ENCODE peak calls at places on chromosomes 11 and 22, in five cellular contexts. N, I, P, U and G are unnamed samples.

GRCh38 chr11:2587976-2588748 is 111.6 kb downstream of the KCNQ1OT1 start:
- DNase-seq in N (no peak), I (no peak), P (no peak), U (no peak), G (no peak)

GRCh38 chr22:32837803-32838202 is 36.3 kb downstream of the TIMP3 start:
- DNase-seq in N (no peak), I (no peak), P (no peak), U (no peak), G (no peak)

GRCh38 chr11:13333456-13333957 is 55.9 kb downstream of the BMAL1 start:
- DNase-seq in N (no peak), I (no peak), P (no peak), U (peak), G (peak)

GRCh38 chr22:50606126-50606525 is 5.5 kb downstream of the MAPK8IP2 start:
- DNase-seq in N (no peak), I (no peak), P (no peak), U (no peak), G (no peak)

GRCh38 chr11:13166036-13166435 is 111.6 kb upstream of the BMAL1 start:
- DNase-seq in N (no peak), I (no peak), P (no peak), U (no peak), G (no peak)

GRCh38 chr11:120667281-120667680 is 155.7 kb downstream of the GRIK4 start:
- DNase-seq in N (no peak), I (no peak), P (no peak), U (no peak), G (peak)

GRCh38 chr11:76419896-76420295 is 24.9 kb upstream of the EMSY start:
- DNase-seq in N (no peak), I (no peak), P (no peak), U (peak), G (peak)

GRCh38 chr11:90468923-90469322 is 246.1 kb upstream of the CHORDC1 start:
- DNase-seq in N (peak), I (no peak), P (no peak), U (no peak), G (no peak)

GRCh38 chr11:44609028-44609782 is 43.7 kb downstream of the CD82 start:
- DNase-seq in N (no peak), I (peak), P (no peak), U (peak), G (no peak)

GRCh38 chr11:77082838-77083552 is 16.2 kb downstream of the CAPN5 start:
- DNase-seq in N (no peak), I (peak), P (no peak), U (peak), G (no peak)

GRCh38 chr22:50720301-50720845 is 17.6 kb upstream of the ACR start:
- DNase-seq in N (no peak), I (no peak), P (no peak), U (no peak), G (no peak)

GRCh38 chr11:16739326-16739875 is 954 bp downstream of the C11orf58 start:
- DNase-seq in N (no peak), I (peak), P (no peak), U (peak), G (no peak)

GRCh38 chr11:79198898-79199250 is 242.0 kb downstream of the TENM4 start:
- DNase-seq in N (peak), I (no peak), P (peak), U (no peak), G (no peak)

GRCh38 chr11:125496465-125496817 is 376 bp upstream of the FEZ1 start:
- DNase-seq in N (no peak), I (no peak), P (no peak), U (no peak), G (no peak)

GRCh38 chr11:82194521-82194920 is 539.1 kb downstream of the FAM181B start:
- DNase-seq in N (no peak), I (no peak), P (no peak), U (no peak), G (peak)

GRCh38 chr22:35203583-35203982 is 53.7 kb upstream of the HMGXB4 start:
- DNase-seq in N (no peak), I (no peak), P (no peak), U (no peak), G (no peak)

GRCh38 chr22:24156915-24157782 is 24.1 kb upstream of the SUSD2 start:
- DNase-seq in N (no peak), I (peak), P (no peak), U (peak), G (peak)

GRCh38 chr22:50012201-50013181 is at the start of gene IL17REL:
- DNase-seq in N (no peak), I (no peak), P (no peak), U (no peak), G (no peak)

GRCh38 chr11:37409124-37409523 is 811.1 kb upstream of the RAG2 start:
- DNase-seq in N (peak), I (no peak), P (no peak), U (no peak), G (no peak)

GRCh38 chr11:101863361-101863760 is 51.4 kb upstream of the CEP126 start:
- DNase-seq in N (no peak), I (no peak), P (no peak), U (no peak), G (no peak)